ENCODE peak calls at places on chromosomes 11 and 22, in nine cellular contexts. G is brain microvascular endothelial cell; X is stomach; I is tibial artery; U is kidney; C is GM23338; O is coronary artery; S is body of pancreas; D is CD8-positive, alpha-beta T cell. R is an unnamed sample.

GRCh38 chr11:18769802-18770456 is 21.7 kb downstream of the PTPN5 start:
- DNase-seq in G (no peak), X (no peak), I (no peak), U (peak), C (peak), O (no peak), S (no peak), D (no peak), R (no peak)

GRCh38 chr22:48103126-48103875 is 1340.9 kb downstream of the TBC1D22A start:
- DNase-seq in G (no peak), X (peak), I (no peak), U (no peak), C (no peak), O (peak), S (no peak), D (no peak), R (no peak)

GRCh38 chr22:27930246-27931060 is 11.4 kb upstream of the PITPNB start:
- DNase-seq in G (no peak), X (no peak), I (no peak), U (no peak), C (peak), O (no peak), S (no peak), D (no peak), R (no peak)

GRCh38 chr11:7639643-7640025 is 33.7 kb downstream of the CYB5R2 start:
- DNase-seq in G (no peak), X (peak), I (no peak), U (peak), C (no peak), O (no peak), S (peak), D (no peak), R (no peak)

GRCh38 chr22:20751185-20751851 is 22.6 kb upstream of the SERPIND1 start:
- DNase-seq in G (no peak), X (no peak), I (no peak), U (peak), C (peak), O (no peak), S (no peak), D (no peak), R (no peak)

GRCh38 chr11:82754410-82754809 is 20.7 kb upstream of the FAM181B start:
- DNase-seq in G (no peak), X (no peak), I (no peak), U (no peak), C (no peak), O (no peak), S (no peak), D (no peak), R (no peak)

GRCh38 chr11:131279685-131280084 is 90.7 kb upstream of the NTM start:
- DNase-seq in G (no peak), X (no peak), I (no peak), U (no peak), C (no peak), O (no peak), S (no peak), D (no peak), R (no peak)

GRCh38 chr11:66438009-66438503 is 592 bp downstream of the MRPL11 start:
- DNase-seq in G (no peak), X (no peak), I (no peak), U (no peak), C (peak), O (no peak), S (no peak), D (no peak), R (no peak)

GRCh38 chr22:33255781-33256180 is 197.6 kb upstream of the SYN3 start:
- DNase-seq in G (no peak), X (no peak), I (no peak), U (no peak), C (no peak), O (no peak), S (no peak), D (no peak), R (no peak)
- H3K27ac ChIP-seq in G (no peak), X (no peak), I (no peak), U (no peak), C (no peak), O (no peak), S (no peak), D (no peak), R (no peak)

GRCh38 chr11:68948496-68948895 is 32.3 kb downstream of the MRGPRD start:
- DNase-seq in G (no peak), X (no peak), I (no peak), U (no peak), C (no peak), O (no peak), S (no peak), D (no peak), R (no peak)

GRCh38 chr11:68947151-68947550 is 33.6 kb downstream of the MRGPRD start:
- DNase-seq in G (no peak), X (no peak), I (no peak), U (peak), C (no peak), O (no peak), S (no peak), D (no peak), R (no peak)

GRCh38 chr11:68948948-68949347 is 31.8 kb downstream of the MRGPRD start:
- DNase-seq in G (no peak), X (no peak), I (no peak), U (no peak), C (no peak), O (no peak), S (no peak), D (no peak), R (no peak)

GRCh38 chr11:68950268-68950667 is 30.5 kb downstream of the MRGPRD start:
- DNase-seq in G (no peak), X (no peak), I (no peak), U (no peak), C (peak), O (no peak), S (no peak), D (no peak), R (no peak)

GRCh38 chr11:68950776-68951175 is 30.0 kb downstream of the MRGPRD start:
- DNase-seq in G (no peak), X (no peak), I (no peak), U (no peak), C (peak), O (no peak), S (no peak), D (no peak), R (no peak)
- H3K4me3 ChIP-seq in G (no peak), X (no peak), I (no peak), U (no peak), C (no peak), O (no peak), S (no peak), D (no peak), R (no peak)

GRCh38 chr22:36440429-36441002 is 40.9 kb downstream of the TXN2 start:
- DNase-seq in G (no peak), X (no peak), I (no peak), U (no peak), C (no peak), O (no peak), S (no peak), D (no peak), R (no peak)

GRCh38 chr22:36443198-36443770 is 38.2 kb downstream of the TXN2 start:
- DNase-seq in G (no peak), X (no peak), I (no peak), U (no peak), C (no peak), O (no peak), S (no peak), D (no peak), R (no peak)

GRCh38 chr22:36439481-36440271 is 41.8 kb downstream of the TXN2 start:
- DNase-seq in G (peak), X (no peak), I (no peak), U (peak), C (no peak), O (no peak), S (peak), D (no peak), R (no peak)

GRCh38 chr22:36445158-36445668 is 36.2 kb downstream of the TXN2 start:
- DNase-seq in G (peak), X (no peak), I (no peak), U (peak), C (peak), O (no peak), S (no peak), D (no peak), R (no peak)

GRCh38 chr22:36442506-36443197 is 38.8 kb downstream of the TXN2 start:
- DNase-seq in G (no peak), X (no peak), I (no peak), U (no peak), C (no peak), O (no peak), S (no peak), D (no peak), R (no peak)
- H3K27ac ChIP-seq in G (no peak), X (no peak), I (no peak), U (no peak), C (no peak), O (no peak), S (no peak), D (no peak), R (no peak)

GRCh38 chr11:114259124-114259526 is 37.1 kb upstream of the NNMT start:
- DNase-seq in G (no peak), X (no peak), I (peak), U (no peak), C (no peak), O (no peak), S (peak), D (no peak), R (peak)

GRCh38 chr11:114258696-114259095 is 37.5 kb upstream of the NNMT start:
- DNase-seq in G (no peak), X (no peak), I (no peak), U (no peak), C (no peak), O (no peak), S (no peak), D (no peak), R (no peak)

GRCh38 chr11:114256898-114257286 is 39.3 kb upstream of the NNMT start:
- DNase-seq in G (no peak), X (no peak), I (no peak), U (no peak), C (no peak), O (no peak), S (no peak), D (no peak), R (no peak)

GRCh38 chr11:114256176-114256897 is 39.9 kb upstream of the NNMT start:
- DNase-seq in G (no peak), X (no peak), I (no peak), U (no peak), C (no peak), O (no peak), S (no peak), D (no peak), R (no peak)

DNA sequence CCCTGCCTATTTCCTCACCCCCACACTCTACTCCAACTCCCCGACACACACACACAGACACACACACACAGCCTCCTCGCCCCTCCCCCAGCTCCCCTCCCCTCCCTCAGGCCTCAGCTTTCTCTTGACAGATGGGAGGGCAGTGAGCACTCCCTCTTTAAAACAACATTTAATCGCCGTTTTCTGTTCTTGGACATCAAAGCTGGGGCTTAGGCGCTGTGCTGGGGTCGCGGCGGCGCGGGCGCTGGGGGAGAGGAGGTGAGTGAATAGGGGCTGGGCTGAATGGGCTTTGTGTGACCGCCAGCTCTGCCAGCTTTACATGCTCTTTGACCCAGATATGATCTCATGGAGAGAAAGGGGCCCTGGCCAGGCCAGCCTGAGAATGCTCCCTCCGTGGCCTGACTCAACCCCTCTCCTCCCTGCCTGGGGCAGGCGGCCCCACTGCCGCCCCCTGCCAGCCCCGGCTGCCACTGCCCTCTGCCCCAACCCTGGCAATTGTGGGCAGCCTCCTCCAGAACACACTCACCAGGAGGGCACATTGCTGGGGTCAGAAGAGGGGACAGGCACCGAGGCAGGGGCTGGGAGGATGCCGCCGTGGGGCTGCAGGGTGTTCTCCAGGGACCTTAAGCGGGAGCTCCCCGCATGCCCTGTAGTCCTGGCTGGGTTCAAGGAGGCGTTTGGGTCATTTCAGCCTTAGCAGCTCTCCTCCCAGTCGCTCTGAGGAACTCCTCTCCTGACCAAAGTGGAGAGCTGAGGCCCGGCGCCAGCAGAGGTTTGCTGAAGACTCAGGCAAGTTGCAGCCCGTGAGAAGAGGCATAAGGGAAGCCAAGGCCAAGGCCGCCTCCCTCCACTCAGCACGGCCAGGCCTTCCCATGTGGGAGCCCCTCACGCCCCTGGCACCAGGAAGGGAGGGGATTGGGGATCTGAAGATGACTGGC is 38.3 kb upstream of the NNMT start:
- DNase-seq in G (no peak), X (no peak), I (peak), U (no peak), C (peak), O (peak), S (peak), D (no peak), R (peak)
- H3K4me3 ChIP-seq in G (no peak), X (peak), I (peak), U (no peak), C (no peak), O (peak), S (no peak), D (no peak), R (no peak)

GRCh38 chr11:48029686-48030279 is 49.4 kb downstream of the PTPRJ start:
- DNase-seq in G (no peak), X (no peak), I (no peak), U (no peak), C (no peak), O (no peak), S (no peak), D (no peak), R (no peak)
- H3K27ac ChIP-seq in G (no peak), X (peak), I (no peak), U (no peak), C (no peak), O (no peak), S (no peak), D (no peak), R (no peak)

GRCh38 chr11:95299078-95299611 is 68.1 kb upstream of the SESN3 start:
- DNase-seq in G (no peak), X (no peak), I (no peak), U (no peak), C (no peak), O (no peak), S (no peak), D (no peak), R (no peak)
- H3K4me3 ChIP-seq in G (no peak), X (no peak), I (no peak), U (no peak), C (no peak), O (no peak), S (no peak), D (no peak), R (no peak)

GRCh38 chr11:12754582-12755250 is 80.5 kb downstream of the TEAD1 start:
- DNase-seq in G (no peak), X (no peak), I (no peak), U (no peak), C (no peak), O (no peak), S (peak), D (no peak), R (no peak)
- H3K27ac ChIP-seq in G (no peak), X (no peak), I (no peak), U (no peak), C (no peak), O (no peak), S (no peak), D (no peak), R (no peak)

GRCh38 chr22:26701323-26701722 is 43.9 kb downstream of the MIAT start:
- DNase-seq in G (no peak), X (no peak), I (no peak), U (no peak), C (no peak), O (no peak), S (no peak), D (no peak), R (no peak)
- H3K4me3 ChIP-seq in G (no peak), X (no peak), I (no peak), U (no peak), C (no peak), O (no peak), S (no peak), D (no peak), R (no peak)